ENCODE peak calls at places on chromosome 14, in four cellular contexts. P is SK-N-SH, K is GM12878, M is A549. O is an unnamed sample.
A peak's percentile ranks its signal among the peaks of the same experiment; 100 is the strongest.

GRCh38 chr14:46818147-46818546 is 166.6 kb upstream of the RPL10L start:
- DNase-seq in P (no peak), M (no peak), K (no peak), O (no peak)

GRCh38 chr14:94936901-94937321 is 167.0 kb upstream of the GSC start:
- DNase-seq in P (peak; percentile 78), K (no peak), M (no peak), O (no peak)

GRCh38 chr14:53016491-53016890 is 65.6 kb upstream of the FERMT2 start:
- DNase-seq in P (no peak), M (no peak), K (no peak), O (no peak)

GRCh38 chr14:50773632-50774541 is 57.1 kb downstream of the NIN start:
- DNase-seq in K (no peak), M (peak; percentile 33), P (peak; percentile 76), O (peak; percentile 11)

GRCh38 chr14:52060080-52060479 is 8.8 kb downstream of the NID2 start:
- DNase-seq in M (no peak), P (no peak), K (no peak), O (no peak)

GRCh38 chr14:63656194-63656593 is 14.5 kb upstream of the WDR89 start:
- DNase-seq in K (no peak), P (no peak), M (no peak), O (no peak)

GRCh38 chr14:79783061-79783460 is 428.2 kb downstream of the DIO2 start:
- DNase-seq in K (no peak), M (no peak), P (no peak), O (no peak)

GRCh38 chr14:57136669-57137068 is 132.0 kb downstream of the EXOC5 start:
- DNase-seq in P (no peak), K (no peak), M (no peak), O (no peak)

GRCh38 chr14:100592461-100592871 is 5.2 kb upstream of the BEGAIN start:
- DNase-seq in M (no peak), P (no peak), K (no peak), O (no peak)

GRCh38 chr14:50321009-50321660 is 9.0 kb downstream of the DMAC2L start:
- DNase-seq in K (peak; percentile 82), M (peak; percentile 91), P (peak; percentile 72), O (peak; percentile 68)

GRCh38 chr14:102949062-102949800 is 26.8 kb downstream of the AMN start:
- DNase-seq in K (no peak), P (no peak), M (peak; percentile 35), O (no peak)

GRCh38 chr14:94923771-94924170 is 153.9 kb upstream of the GSC start:
- DNase-seq in K (no peak), M (no peak), P (no peak), O (no peak)

GRCh38 chr14:22003471-22003870 is 329.9 kb upstream of the OR4E1 start:
- DNase-seq in P (no peak), M (no peak), K (no peak), O (no peak)

GRCh38 chr14:69043598-69044267 is 64.6 kb upstream of the ACTN1 start:
- DNase-seq in K (no peak), P (no peak), M (no peak), O (no peak)

GRCh38 chr14:46840971-46841729 is 189.6 kb upstream of the RPL10L start:
- DNase-seq in P (no peak), K (no peak), M (peak; percentile 27), O (no peak)

GRCh38 chr14:89600950-89601826 is 184.2 kb upstream of the FOXN3 start:
- DNase-seq in K (no peak), M (no peak), P (no peak), O (no peak)
- TF ChIP-seq PBX3 in K (no peak), M (no peak), P (peak; percentile 36), O (no peak)

DNA sequence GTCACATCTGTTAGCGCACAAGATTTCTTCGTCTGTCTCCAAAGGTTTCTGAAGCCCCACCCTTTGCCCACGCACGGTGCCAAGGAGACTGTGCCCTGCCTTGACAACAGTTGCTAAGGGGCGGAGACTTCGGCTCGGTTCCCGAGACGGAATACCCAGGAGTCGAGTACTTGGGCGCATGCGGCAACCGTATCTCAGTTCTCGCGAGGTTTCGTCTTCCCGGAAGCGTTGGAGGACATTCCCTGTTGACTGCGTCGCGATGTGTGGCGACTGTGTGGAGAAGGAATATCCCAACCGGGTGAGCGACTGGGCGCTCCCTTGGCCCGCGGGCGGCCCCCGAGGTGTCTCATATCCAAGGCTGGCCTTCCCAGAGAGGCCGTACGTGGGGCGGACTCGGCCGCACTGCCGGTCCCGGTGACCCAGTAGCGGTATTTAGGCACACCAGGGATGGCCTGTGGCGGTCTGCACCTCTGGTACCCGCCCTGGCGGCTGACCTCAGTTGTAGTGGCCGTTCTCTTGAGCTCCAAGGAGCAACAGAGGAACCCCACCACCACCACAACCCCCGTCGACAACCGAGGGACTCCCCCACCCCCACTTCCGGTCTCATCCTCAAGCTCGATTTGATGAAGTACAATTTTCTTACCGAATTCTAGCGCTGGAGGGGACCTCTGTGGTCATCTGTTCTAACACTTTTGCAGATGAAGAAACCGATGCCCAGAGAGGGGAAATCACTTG is at the start of gene CHURC1:
- DNase-seq in K (peak; percentile 93), M (peak; percentile 99), P (peak; percentile 92), O (peak; percentile 95)
- TF ChIP-seq EP300 in K (no peak), M (no peak), P (no peak), O (no peak)

DNA sequence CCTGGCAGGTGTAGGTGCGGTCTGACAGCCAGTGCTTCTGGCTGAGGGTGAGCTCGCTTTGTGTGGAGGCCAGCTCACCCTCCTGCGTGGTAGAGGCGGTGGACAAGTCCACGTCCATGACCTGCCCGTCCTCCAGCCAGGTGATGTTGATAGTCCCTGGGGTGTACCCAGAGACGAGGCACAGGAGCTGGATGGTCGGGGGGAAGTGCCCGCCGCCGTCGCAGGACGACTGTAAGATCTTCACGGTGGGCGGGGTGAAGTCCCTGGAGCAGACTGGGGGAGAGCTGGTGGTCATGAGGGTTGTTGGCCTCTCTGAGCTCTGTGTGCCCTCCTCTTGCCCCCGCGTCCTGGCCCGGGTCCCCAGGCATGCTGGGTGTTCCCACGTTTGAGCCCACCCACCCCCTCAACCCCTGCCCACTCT is 74.6 kb downstream of the TMEM121 start:
- DNase-seq in K (no peak), M (no peak), P (no peak), O (no peak)
- TF ChIP-seq PBX3 in K (no peak), M (no peak), P (no peak), O (no peak)

GRCh38 chr14:60247994-60248696 is 876 bp upstream of the PPM1A start:
- DNase-seq in K (peak; percentile 84), P (peak; percentile 83), M (peak; percentile 92), O (peak; percentile 89)

GRCh38 chr14:60250318-60251035 is 1.5 kb downstream of the PPM1A start:
- DNase-seq in P (peak; percentile 36), M (peak; percentile 13), K (no peak), O (peak; percentile 49)

GRCh38 chr14:60249321-60250251 is 565 bp downstream of the PPM1A start:
- DNase-seq in M (peak; percentile 68), K (no peak), P (peak; percentile 94), O (peak; percentile 58)

GRCh38 chr14:60251877-60252276 is 2.9 kb downstream of the PPM1A start:
- DNase-seq in M (no peak), P (no peak), K (no peak), O (no peak)

GRCh38 chr14:60248697-60249314 is at the start of gene PPM1A:
- DNase-seq in P (peak; percentile 96), K (peak; percentile 73), M (peak; percentile 95), O (peak; percentile 84)
- TF ChIP-seq EP300 in P (peak; percentile 30), K (peak; percentile 60), M (no peak), O (no peak)

GRCh38 chr14:55302367-55302766 is 31.1 kb downstream of the FBXO34 start:
- DNase-seq in M (no peak), P (no peak), K (no peak), O (no peak)
- TF ChIP-seq PBX3 in M (no peak), P (no peak), K (no peak), O (no peak)

DNA sequence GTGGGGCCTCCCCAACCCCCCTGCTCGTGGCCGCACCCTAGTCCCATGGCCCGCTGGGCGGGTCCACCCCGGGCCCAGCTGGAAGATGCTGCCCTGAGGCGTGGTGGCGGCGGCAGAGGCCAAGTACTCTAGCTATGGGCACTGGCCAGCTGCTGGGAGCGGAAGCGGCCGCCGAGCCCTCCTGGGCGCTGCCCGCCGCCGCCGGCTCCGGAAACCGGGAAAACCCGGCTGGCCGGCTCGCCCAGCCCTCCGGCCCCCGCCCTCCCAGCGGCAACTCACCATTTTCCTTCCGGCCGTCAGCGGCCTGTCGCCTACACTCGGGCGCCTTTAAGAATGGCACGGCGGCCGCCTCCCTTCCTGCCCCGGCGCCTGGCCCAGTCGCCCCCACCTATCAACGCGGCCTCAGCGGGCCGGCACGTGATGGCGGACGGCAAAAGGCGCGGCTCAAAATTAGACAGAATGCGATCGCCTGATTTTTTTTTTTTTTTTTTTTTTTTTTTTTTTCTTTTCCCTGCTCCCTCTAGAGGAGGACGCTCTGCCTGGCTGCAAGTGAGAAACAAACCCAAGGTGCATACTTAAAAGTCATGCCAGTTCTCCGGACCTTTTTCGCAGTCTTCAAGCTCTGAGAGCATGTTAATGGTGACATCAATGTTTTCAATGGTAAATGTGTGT is at the start of gene GMFB:
- DNase-seq in P (peak; percentile 92), M (peak; percentile 94), K (peak; percentile 52), O (peak; percentile 80)
- TF ChIP-seq EP300 in P (no peak), M (no peak), K (no peak), O (peak; percentile 40)

GRCh38 chr14:65073605-65074201 is 28.6 kb downstream of the MAX start:
- DNase-seq in P (no peak), M (no peak), K (no peak), O (peak; percentile 45)
- TF ChIP-seq PBX3 in P (no peak), M (no peak), K (no peak), O (no peak)

GRCh38 chr14:90005441-90005840 is 49.7 kb downstream of the TDP1 start:
- DNase-seq in M (no peak), P (no peak), K (no peak), O (no peak)

GRCh38 chr14:90003526-90004312 is 48.0 kb downstream of the TDP1 start:
- DNase-seq in K (no peak), M (no peak), P (no peak), O (no peak)

GRCh38 chr14:90000935-90001334 is 45.2 kb downstream of the TDP1 start:
- DNase-seq in M (no peak), P (no peak), K (no peak), O (no peak)

GRCh38 chr14:90005939-90006530 is 50.3 kb downstream of the TDP1 start:
- DNase-seq in P (no peak), M (no peak), K (no peak), O (no peak)
- TF ChIP-seq EP300 in P (no peak), M (no peak), K (no peak), O (no peak)

DNA sequence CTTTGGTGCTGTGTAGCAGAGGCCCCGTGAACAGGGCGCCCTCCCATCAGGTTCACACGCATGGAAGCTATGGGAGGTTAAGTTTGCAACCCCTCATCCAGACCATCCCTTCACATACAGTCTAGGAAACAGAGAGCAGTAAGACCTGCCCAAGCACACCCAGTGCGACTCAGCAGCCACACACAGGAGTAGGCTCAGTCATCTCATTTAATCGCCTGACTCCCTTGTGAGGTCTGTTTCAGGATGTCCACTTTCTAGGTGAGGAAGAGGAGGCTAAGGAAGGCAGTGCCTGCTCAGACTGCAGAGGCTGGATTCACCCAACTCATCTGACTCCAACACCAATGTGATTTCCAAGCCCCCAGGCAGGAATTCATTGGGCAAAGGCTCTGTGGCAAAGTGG is 11.9 kb downstream of the BDKRB1 start:
- DNase-seq in K (no peak), P (peak; percentile 54), M (no peak), O (no peak)
- TF ChIP-seq PBX3 in K (no peak), P (no peak), M (no peak), O (no peak)

O was measured in HepG2.